ENCODE peak calls at places on chromosomes 11 and 22, in ten cellular contexts. U is non-pigmented ciliary epithelial cell; X is WTC11; W is effector CD4-positive, alpha-beta T cell; G is endothelial cell; I is stimulated activated CD4-positive, alpha-beta T cell treated with anti-CD3 and anti-CD28 coated beads, TNF-alpha, amount 100 ng/mL, for 24 hours; C is breast epithelium; K is prostate gland; S is NCI-H524; J is heart left ventricle. A is an unnamed sample.

GRCh38 chr11:74006743-74007304 is 2.1 kb downstream of the UCP3 start:
- DNase-seq in U (no peak), X (no peak), W (no peak), G (no peak), I (no peak), C (no peak), K (no peak), S (no peak), J (no peak), A (no peak)

GRCh38 chr11:133961890-133962289 is 5.1 kb upstream of the IGSF9B start:
- DNase-seq in U (no peak), X (no peak), W (no peak), G (no peak), I (no peak), C (no peak), K (no peak), S (no peak), J (no peak), A (no peak)

GRCh38 chr11:1935156-1936071 is 11.7 kb upstream of the MRPL23 start:
- DNase-seq in U (no peak), X (no peak), W (peak; percentile 1), G (no peak), I (no peak), C (no peak), K (no peak), S (no peak), J (peak; percentile 21), A (no peak)

GRCh38 chr11:103844327-103845215 is 191.9 kb upstream of the DDI1 start:
- DNase-seq in U (no peak), X (no peak), W (no peak), G (no peak), I (no peak), C (no peak), K (no peak), S (no peak), J (no peak), A (no peak)

GRCh38 chr11:77346906-77347603 is 45.6 kb upstream of the GDPD4 start:
- DNase-seq in U (peak; percentile 73), X (no peak), W (no peak), G (no peak), I (no peak), C (no peak), K (no peak), S (no peak), J (no peak), A (no peak)

GRCh38 chr11:116502641-116503061 is 270.1 kb downstream of the BUD13 start:
- DNase-seq in U (no peak), X (no peak), W (no peak), G (no peak), I (no peak), C (no peak), K (no peak), S (no peak), J (peak; percentile 54), A (no peak)

GRCh38 chr11:11022126-11022730 is 164.4 kb upstream of the ZBED5 start:
- DNase-seq in U (no peak), X (no peak), W (no peak), G (no peak), I (no peak), C (no peak), K (no peak), S (no peak), J (no peak), A (no peak)

GRCh38 chr22:48980409-48980808 is 847.3 kb downstream of the BRD1 start:
- DNase-seq in U (no peak), X (no peak), W (no peak), G (no peak), I (no peak), C (no peak), K (no peak), S (no peak), J (no peak), A (no peak)

GRCh38 chr11:19560156-19560555 is 152.5 kb upstream of the NAV2 start:
- DNase-seq in U (no peak), X (no peak), W (no peak), G (no peak), I (no peak), C (no peak), K (no peak), S (no peak), J (no peak), A (no peak)